ENCODE peak calls at places on chromosomes 16 and 17, in seven cellular contexts. One of them, this sample, is unnamed.

GRCh38 chr16:3654249-3654991 is at the start of gene DNASE1:
- DNase-seq in tibial nerve: no peak
- DNase-seq in upper lobe of right lung: peak; percentile 73
- DNase-seq in CD4-positive, alpha-beta T cell: peak; percentile 48
- DNase-seq in Panc1: peak; percentile 39
- DNase-seq in BJ: no peak
- DNase-seq in neural progenitor cell: peak; percentile 63
- DNase-seq in this sample: peak; percentile 62

GRCh38 chr17:75877752-75878173 is 618 bp downstream of the TRIM47 start:
- DNase-seq in upper lobe of right lung: peak; percentile 89
- DNase-seq in neural progenitor cell: peak; percentile 93
- DNase-seq in BJ: no peak
- DNase-seq in Panc1: no peak
- DNase-seq in CD4-positive, alpha-beta T cell: peak; percentile 68
- DNase-seq in tibial nerve: peak; percentile 50
- DNase-seq in this sample: peak; percentile 82

GRCh38 chr17:40511667-40512221 is 10.3 kb upstream of the TNS4 start:
- DNase-seq in BJ: no peak
- DNase-seq in upper lobe of right lung: peak; percentile 51
- DNase-seq in neural progenitor cell: no peak
- DNase-seq in tibial nerve: no peak
- DNase-seq in CD4-positive, alpha-beta T cell: no peak
- DNase-seq in Panc1: no peak
- DNase-seq in this sample: no peak

GRCh38 chr16:55284718-55285099 is 39.3 kb upstream of the IRX6 start:
- DNase-seq in neural progenitor cell: no peak
- DNase-seq in CD4-positive, alpha-beta T cell: no peak
- DNase-seq in tibial nerve: no peak
- DNase-seq in Panc1: no peak
- DNase-seq in upper lobe of right lung: no peak
- DNase-seq in BJ: no peak
- DNase-seq in this sample: peak; percentile 31

GRCh38 chr17:76371656-76372628 is 12.5 kb upstream of the SPHK1 start:
- DNase-seq in neural progenitor cell: no peak
- DNase-seq in Panc1: no peak
- DNase-seq in tibial nerve: no peak
- DNase-seq in BJ: peak; percentile 93
- DNase-seq in upper lobe of right lung: no peak
- DNase-seq in CD4-positive, alpha-beta T cell: no peak
- DNase-seq in this sample: no peak

GRCh38 chr16:15434425-15435215 is at the start of gene BMERB1:
- DNase-seq in BJ: no peak
- DNase-seq in CD4-positive, alpha-beta T cell: peak; percentile 40
- DNase-seq in upper lobe of right lung: peak; percentile 70
- DNase-seq in neural progenitor cell: peak; percentile 92
- DNase-seq in Panc1: no peak
- DNase-seq in tibial nerve: peak; percentile 43
- DNase-seq in this sample: peak; percentile 39

GRCh38 chr16:2614761-2615191 is 67.5 kb upstream of the KCTD5 start:
- DNase-seq in Panc1: no peak
- DNase-seq in BJ: no peak
- DNase-seq in CD4-positive, alpha-beta T cell: no peak
- DNase-seq in upper lobe of right lung: peak; percentile 51
- DNase-seq in tibial nerve: no peak
- DNase-seq in neural progenitor cell: no peak
- DNase-seq in this sample: no peak

GRCh38 chr17:50893183-50893993 is 27.2 kb upstream of the TOB1 start:
- DNase-seq in BJ: no peak
- DNase-seq in upper lobe of right lung: no peak
- DNase-seq in tibial nerve: peak; percentile 72
- DNase-seq in CD4-positive, alpha-beta T cell: no peak
- DNase-seq in neural progenitor cell: peak; percentile 63
- DNase-seq in Panc1: no peak
- DNase-seq in this sample: no peak

GRCh38 chr16:74691093-74691855 is 9.4 kb downstream of the MLKL start:
- DNase-seq in neural progenitor cell: no peak
- DNase-seq in CD4-positive, alpha-beta T cell: no peak
- DNase-seq in BJ: no peak
- DNase-seq in upper lobe of right lung: no peak
- DNase-seq in tibial nerve: no peak
- DNase-seq in Panc1: no peak
- DNase-seq in this sample: no peak

GRCh38 chr17:28252436-28252835 is 66.6 kb upstream of the TMEM97 start:
- DNase-seq in BJ: no peak
- DNase-seq in CD4-positive, alpha-beta T cell: no peak
- DNase-seq in tibial nerve: no peak
- DNase-seq in Panc1: no peak
- DNase-seq in upper lobe of right lung: no peak
- DNase-seq in neural progenitor cell: no peak
- DNase-seq in this sample: no peak

GRCh38 chr17:73940511-73940910 is 263.0 kb upstream of the RPL38 start:
- DNase-seq in neural progenitor cell: no peak
- DNase-seq in BJ: no peak
- DNase-seq in Panc1: no peak
- DNase-seq in CD4-positive, alpha-beta T cell: no peak
- DNase-seq in upper lobe of right lung: no peak
- DNase-seq in tibial nerve: no peak
- DNase-seq in this sample: no peak

GRCh38 chr17:50221500-50222480 is 20.4 kb upstream of the COL1A1 start:
- DNase-seq in Panc1: no peak
- DNase-seq in neural progenitor cell: no peak
- DNase-seq in upper lobe of right lung: peak; percentile 93
- DNase-seq in CD4-positive, alpha-beta T cell: no peak
- DNase-seq in BJ: no peak
- DNase-seq in tibial nerve: no peak
- DNase-seq in this sample: peak; percentile 20

DNA sequence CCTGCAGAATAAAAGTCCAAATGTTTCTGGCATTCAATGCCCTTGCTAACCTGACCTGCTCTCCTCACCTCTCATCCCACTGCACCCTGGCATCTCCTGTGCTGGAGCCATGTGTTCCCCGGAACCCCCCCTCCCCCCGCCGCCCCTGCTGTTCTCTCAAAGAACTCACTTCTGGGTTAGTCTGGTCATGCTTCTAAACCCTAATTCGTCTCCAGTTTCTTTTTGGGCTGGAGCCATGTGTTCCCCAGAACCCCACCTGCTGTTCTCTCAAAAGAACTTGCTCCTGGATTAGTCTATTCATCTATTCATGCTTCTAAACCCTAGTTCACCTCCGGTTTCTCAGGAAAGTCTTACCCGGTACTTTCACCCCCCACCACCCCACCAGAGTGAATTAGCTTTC is 808 bp upstream of the ALOX15 start:
- DNase-seq in upper lobe of right lung: peak; percentile 18
- DNase-seq in CD4-positive, alpha-beta T cell: no peak
- DNase-seq in Panc1: no peak
- DNase-seq in neural progenitor cell: peak; percentile 52
- DNase-seq in tibial nerve: no peak
- DNase-seq in BJ: no peak
- DNase-seq in this sample: no peak
- H3K27me3 ChIP-seq in upper lobe of right lung: peaks cover 36% of the 10 kb centered on the region
- H3K27me3 ChIP-seq in CD4-positive, alpha-beta T cell: peaks cover 47% of the 10 kb centered on the region
- H3K27me3 ChIP-seq in Panc1: peaks cover 2% of the 10 kb centered on the region
- H3K27me3 ChIP-seq in neural progenitor cell: peaks cover 70% of the 10 kb centered on the region
- H3K27me3 ChIP-seq in tibial nerve: peaks cover 56% of the 10 kb centered on the region
- H3K27me3 ChIP-seq in BJ: peaks cover 26% of the 10 kb centered on the region
- H3K27me3 ChIP-seq in this sample: peaks cover 50% of the 10 kb centered on the region

GRCh38 chr16:85607331-85607765 is 5.8 kb upstream of the GSE1 start:
- DNase-seq in CD4-positive, alpha-beta T cell: no peak
- DNase-seq in upper lobe of right lung: no peak
- DNase-seq in tibial nerve: no peak
- DNase-seq in neural progenitor cell: peak; percentile 91
- DNase-seq in Panc1: no peak
- DNase-seq in BJ: no peak
- DNase-seq in this sample: no peak

GRCh38 chr16:85606920-85607319 is 6.2 kb upstream of the GSE1 start:
- DNase-seq in Panc1: no peak
- DNase-seq in upper lobe of right lung: no peak
- DNase-seq in CD4-positive, alpha-beta T cell: no peak
- DNase-seq in BJ: no peak
- DNase-seq in neural progenitor cell: no peak
- DNase-seq in tibial nerve: no peak
- DNase-seq in this sample: no peak

GRCh38 chr16:85605051-85605911 is 7.8 kb upstream of the GSE1 start:
- DNase-seq in Panc1: no peak
- DNase-seq in BJ: no peak
- DNase-seq in neural progenitor cell: no peak
- DNase-seq in CD4-positive, alpha-beta T cell: no peak
- DNase-seq in tibial nerve: no peak
- DNase-seq in upper lobe of right lung: no peak
- DNase-seq in this sample: no peak

GRCh38 chr16:85607796-85608514 is 5.2 kb upstream of the GSE1 start:
- DNase-seq in Panc1: no peak
- DNase-seq in tibial nerve: no peak
- DNase-seq in neural progenitor cell: no peak
- DNase-seq in CD4-positive, alpha-beta T cell: no peak
- DNase-seq in BJ: no peak
- DNase-seq in upper lobe of right lung: no peak
- DNase-seq in this sample: no peak

DNA sequence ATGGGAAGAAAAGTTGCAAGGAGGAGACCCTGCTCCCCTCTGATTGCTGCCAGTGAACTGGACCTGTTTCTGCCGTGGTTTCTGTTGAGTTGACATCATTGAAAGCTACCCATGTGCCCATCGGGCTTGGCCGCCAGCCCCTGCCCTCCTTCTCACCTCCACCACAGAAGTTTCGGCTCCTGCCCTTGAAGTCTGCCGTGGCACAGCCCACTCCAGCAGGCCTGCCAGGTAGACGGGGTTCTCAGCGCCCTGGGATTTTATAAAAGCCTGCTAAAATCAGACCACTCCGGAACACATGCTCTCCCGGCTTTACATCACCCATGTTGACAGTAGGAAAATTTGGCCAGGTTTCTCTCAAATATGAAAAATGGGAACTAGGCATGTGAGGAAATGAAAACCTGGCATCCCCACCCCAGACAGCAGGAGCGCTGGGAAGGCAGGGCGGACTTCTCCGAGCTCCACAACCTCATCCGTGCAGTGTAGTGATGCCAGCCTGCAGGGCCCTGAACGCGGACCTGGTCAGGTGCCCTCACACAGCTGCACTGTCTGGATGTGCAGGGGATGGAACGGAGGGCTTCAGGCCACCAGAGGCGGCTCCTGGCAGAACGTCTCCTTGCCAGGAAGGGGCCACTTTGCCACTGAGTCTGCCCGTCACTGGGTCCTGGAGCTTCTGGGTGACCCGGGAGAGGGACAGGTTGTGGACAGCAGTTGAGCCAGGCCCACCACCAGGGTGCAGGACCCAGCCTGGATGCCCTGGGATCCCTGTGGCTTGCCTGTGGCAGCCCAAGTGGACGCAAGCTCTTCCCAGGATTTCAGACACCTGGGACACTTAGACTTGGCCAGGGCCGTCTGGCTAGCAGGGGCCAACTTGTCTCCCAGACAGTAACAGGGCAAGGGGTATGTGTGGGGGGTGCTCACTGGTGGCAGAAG is 6.9 kb upstream of the GSE1 start:
- DNase-seq in Panc1: no peak
- DNase-seq in neural progenitor cell: no peak
- DNase-seq in CD4-positive, alpha-beta T cell: no peak
- DNase-seq in tibial nerve: no peak
- DNase-seq in upper lobe of right lung: no peak
- DNase-seq in BJ: no peak
- DNase-seq in this sample: no peak
- H3K27me3 ChIP-seq in Panc1: no peaks in the 10 kb centered on the region
- H3K27me3 ChIP-seq in neural progenitor cell: peaks cover 18% of the 10 kb centered on the region
- H3K27me3 ChIP-seq in CD4-positive, alpha-beta T cell: no peaks in the 10 kb centered on the region
- H3K27me3 ChIP-seq in tibial nerve: no peaks in the 10 kb centered on the region
- H3K27me3 ChIP-seq in upper lobe of right lung: no peaks in the 10 kb centered on the region
- H3K27me3 ChIP-seq in BJ: no peaks in the 10 kb centered on the region
- H3K27me3 ChIP-seq in this sample: no peaks in the 10 kb centered on the region

GRCh38 chr17:38604479-38605229 is 1.1 kb downstream of the SRCIN1 start:
- DNase-seq in tibial nerve: no peak
- DNase-seq in upper lobe of right lung: no peak
- DNase-seq in neural progenitor cell: peak; percentile 87
- DNase-seq in BJ: no peak
- DNase-seq in CD4-positive, alpha-beta T cell: no peak
- DNase-seq in Panc1: no peak
- DNase-seq in this sample: peak; percentile 7

GRCh38 chr17:38602862-38603785 is 2.6 kb downstream of the SRCIN1 start:
- DNase-seq in neural progenitor cell: peak; percentile 43
- DNase-seq in Panc1: no peak
- DNase-seq in CD4-positive, alpha-beta T cell: no peak
- DNase-seq in upper lobe of right lung: no peak
- DNase-seq in tibial nerve: no peak
- DNase-seq in BJ: no peak
- DNase-seq in this sample: no peak

GRCh38 chr17:38605230-38605851 is 411 bp downstream of the SRCIN1 start:
- DNase-seq in upper lobe of right lung: no peak
- DNase-seq in BJ: no peak
- DNase-seq in tibial nerve: no peak
- DNase-seq in CD4-positive, alpha-beta T cell: no peak
- DNase-seq in neural progenitor cell: peak; percentile 89
- DNase-seq in Panc1: no peak
- DNase-seq in this sample: no peak

GRCh38 chr17:38602453-38602852 is 3.3 kb downstream of the SRCIN1 start:
- DNase-seq in upper lobe of right lung: no peak
- DNase-seq in CD4-positive, alpha-beta T cell: no peak
- DNase-seq in BJ: no peak
- DNase-seq in Panc1: no peak
- DNase-seq in tibial nerve: no peak
- DNase-seq in neural progenitor cell: peak; percentile 50
- DNase-seq in this sample: no peak

DNA sequence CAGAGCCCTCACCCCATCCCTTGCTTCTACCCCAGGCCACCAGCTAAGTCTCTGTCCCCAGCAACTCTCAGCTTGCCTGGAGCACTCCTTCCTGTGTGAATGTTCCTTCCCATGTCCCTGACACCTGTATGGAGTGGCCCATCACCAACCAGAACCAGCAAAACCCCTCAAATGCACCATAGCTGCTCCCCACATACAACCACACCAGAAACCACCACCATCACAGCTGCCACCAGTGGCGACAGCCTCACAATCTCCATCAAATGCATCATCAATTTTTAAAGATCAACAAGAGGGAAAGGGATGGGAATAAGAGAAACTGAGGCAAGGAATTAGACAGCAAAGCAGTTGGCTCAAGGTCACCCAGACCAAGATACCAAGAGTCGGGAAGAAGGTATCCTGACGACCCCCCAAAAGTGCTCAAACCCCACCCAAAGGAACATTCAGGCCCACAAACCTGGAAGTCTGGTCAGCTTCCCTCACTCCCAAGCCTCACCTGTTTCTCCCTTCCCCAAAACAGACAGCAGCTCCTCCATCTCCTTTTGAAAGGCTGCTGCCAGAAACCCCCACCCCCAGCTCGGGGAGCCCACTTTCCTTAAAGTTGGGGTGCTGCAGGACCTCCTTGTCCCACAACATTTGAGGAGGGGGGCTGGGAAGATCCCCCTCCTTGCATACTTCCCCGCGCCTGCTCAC is 1.8 kb downstream of the SRCIN1 start:
- DNase-seq in Panc1: no peak
- DNase-seq in upper lobe of right lung: no peak
- DNase-seq in tibial nerve: no peak
- DNase-seq in CD4-positive, alpha-beta T cell: no peak
- DNase-seq in neural progenitor cell: no peak
- DNase-seq in BJ: no peak
- DNase-seq in this sample: no peak
- H3K27me3 ChIP-seq in Panc1: no peaks in the 10 kb centered on the region
- H3K27me3 ChIP-seq in upper lobe of right lung: peaks cover 65% of the 10 kb centered on the region
- H3K27me3 ChIP-seq in tibial nerve: peaks cover 60% of the 10 kb centered on the region
- H3K27me3 ChIP-seq in CD4-positive, alpha-beta T cell: peaks cover 78% of the 10 kb centered on the region
- H3K27me3 ChIP-seq in neural progenitor cell: peaks cover 23% of the 10 kb centered on the region
- H3K27me3 ChIP-seq in BJ: peaks cover 46% of the 10 kb centered on the region
- H3K27me3 ChIP-seq in this sample: peaks cover 76% of the 10 kb centered on the region

GRCh38 chr17:39197380-39198185 is at the start of gene CACNB1:
- DNase-seq in BJ: no peak
- DNase-seq in neural progenitor cell: peak; percentile 94
- DNase-seq in upper lobe of right lung: peak; percentile 90
- DNase-seq in Panc1: no peak
- DNase-seq in CD4-positive, alpha-beta T cell: peak; percentile 50
- DNase-seq in tibial nerve: peak; percentile 65
- DNase-seq in this sample: peak; percentile 69
- H3K27me3 ChIP-seq in BJ: no peaks in the 10 kb centered on the region
- H3K27me3 ChIP-seq in neural progenitor cell: no peaks in the 10 kb centered on the region
- H3K27me3 ChIP-seq in upper lobe of right lung: no peaks in the 10 kb centered on the region
- H3K27me3 ChIP-seq in Panc1: no peaks in the 10 kb centered on the region
- H3K27me3 ChIP-seq in CD4-positive, alpha-beta T cell: no peaks in the 10 kb centered on the region
- H3K27me3 ChIP-seq in tibial nerve: no peaks in the 10 kb centered on the region
- H3K27me3 ChIP-seq in this sample: no peaks in the 10 kb centered on the region

This sample was measured in MM.1S.